ENCODE peak calls at places on chromosomes 3 and 15, in eight cellular contexts. V is left colon; N is LoVo; L is NCI-H774; A is colonic mucosa; I is neural crest cell; T is activated naive CD4-positive, alpha-beta T cell; W is dorsolateral prefrontal cortex. C is an unnamed sample.

GRCh38 chr15:62782896-62783295 is 259.7 kb upstream of the TPM1 start:
- DNase-seq in A (no peak), L (no peak), I (no peak), W (no peak), N (no peak), T (no peak), V (no peak), C (no peak)

GRCh38 chr3:102979682-102980378 is 545.0 kb downstream of the ZPLD1 start:
- DNase-seq in N (no peak), A (peak), I (no peak), V (peak), W (peak), T (no peak), L (no peak), C (peak)

GRCh38 chr15:98722645-98723044 is 74.3 kb downstream of the IGF1R start:
- DNase-seq in I (no peak), N (no peak), A (no peak), V (no peak), T (no peak), W (no peak), L (no peak), C (no peak)

GRCh38 chr3:105222568-105223093 is 144.1 kb upstream of the ALCAM start:
- DNase-seq in W (no peak), T (no peak), L (no peak), I (no peak), N (peak), A (no peak), V (no peak), C (no peak)

GRCh38 chr3:13884851-13885703 is 5.2 kb upstream of the WNT7A start:
- DNase-seq in L (peak), N (peak), T (peak), I (no peak), W (no peak), V (no peak), A (peak), C (peak)

GRCh38 chr3:129749692-129750091 is 143.2 kb upstream of the PLXND1 start:
- DNase-seq in V (no peak), L (no peak), W (no peak), N (no peak), A (no peak), I (no peak), T (no peak), C (no peak)

GRCh38 chr15:84731774-84732173 is 15.8 kb upstream of the SEC11A start:
- DNase-seq in V (no peak), W (no peak), I (no peak), N (no peak), A (no peak), L (no peak), T (no peak), C (no peak)

GRCh38 chr15:77959094-77959879 is 118.2 kb downstream of the TBC1D2B start:
- DNase-seq in W (peak), T (peak), A (peak), I (peak), V (peak), N (peak), L (peak), C (peak)

GRCh38 chr15:77187751-77188464 is 117.0 kb upstream of the TSPAN3 start:
- DNase-seq in I (no peak), T (no peak), V (peak), W (no peak), A (peak), N (no peak), L (no peak), C (peak)

GRCh38 chr3:69120879-69121464 is 1.4 kb downstream of the LMOD3 start:
- DNase-seq in T (peak), L (peak), W (peak), N (peak), I (peak), V (peak), A (peak), C (peak)

GRCh38 chr3:42755681-42756578 is 17.1 kb downstream of the CCDC13 start:
- DNase-seq in N (peak), T (peak), W (no peak), I (no peak), V (no peak), A (no peak), L (no peak), C (peak)